ENCODE peak calls at places on chromosomes 5 and 9, in eight cellular contexts. S, P, I, W, C, U, K and X are unnamed samples.

GRCh38 chr5:116922532-116922931 is 347.9 kb upstream of the SEMA6A start:
- DNase-seq in S (no peak), U (no peak), I (no peak), C (no peak), K (no peak), P (no peak), W (no peak), X (no peak)

GRCh38 chr9:34623386-34624235 is 3.3 kb upstream of the DCTN3 start:
- DNase-seq in U (no peak), W (no peak), K (no peak), C (no peak), S (no peak), I (no peak), P (peak), X (no peak)

GRCh38 chr5:172078027-172078426 is 71.6 kb upstream of the FBXW11 start:
- DNase-seq in U (no peak), C (no peak), K (no peak), W (no peak), P (peak), I (no peak), S (peak), X (no peak)

GRCh38 chr5:96377167-96377566 is 55.9 kb downstream of the PCSK1 start:
- DNase-seq in U (peak), P (no peak), W (no peak), I (no peak), K (no peak), C (no peak), S (no peak), X (no peak)

GRCh38 chr5:72244862-72245371 is 75.1 kb downstream of the MRPS27 start:
- DNase-seq in P (no peak), W (peak), I (peak), S (no peak), U (peak), K (peak), C (no peak), X (peak)

GRCh38 chr9:103203172-103203571 is 208.0 kb downstream of the CYLC2 start:
- DNase-seq in U (no peak), W (no peak), I (no peak), P (no peak), K (no peak), C (no peak), S (no peak), X (no peak)

GRCh38 chr9:133334161-133334560 is 1.8 kb downstream of the SURF6 start:
- DNase-seq in P (peak), U (no peak), I (no peak), S (peak), K (peak), W (no peak), C (no peak), X (no peak)

GRCh38 chr5:86968311-86968753 is 299.4 kb upstream of the RASA1 start:
- DNase-seq in U (peak), I (peak), K (peak), S (no peak), W (peak), P (no peak), C (peak), X (peak)

GRCh38 chr5:98643544-98643943 is 129.9 kb upstream of the RGMB start:
- DNase-seq in W (no peak), K (no peak), C (no peak), S (no peak), U (no peak), P (no peak), I (no peak), X (no peak)

GRCh38 chr5:167065784-167066183 is 1225.7 kb upstream of the WWC1 start:
- DNase-seq in P (no peak), S (no peak), U (no peak), I (no peak), K (no peak), W (no peak), C (no peak), X (no peak)

GRCh38 chr9:126893079-126893478 is 21.5 kb upstream of the RALGPS1 start:
- DNase-seq in C (no peak), P (no peak), S (no peak), K (peak), W (no peak), U (no peak), I (no peak), X (no peak)

GRCh38 chr5:124867064-124867707 is 120.7 kb upstream of the ZNF608 start:
- DNase-seq in W (peak), S (no peak), I (no peak), P (no peak), U (peak), C (no peak), K (no peak), X (peak)

GRCh38 chr5:40791715-40792139 is 6.4 kb downstream of the PRKAA1 start:
- DNase-seq in S (no peak), I (peak), K (peak), U (peak), C (no peak), W (peak), P (no peak), X (peak)

GRCh38 chr9:133589454-133590227 is 19.5 kb downstream of the FAM163B start:
- DNase-seq in C (no peak), S (no peak), P (no peak), W (no peak), I (peak), U (no peak), K (no peak), X (no peak)

GRCh38 chr5:82257729-82258128 is 20.4 kb downstream of the RPS23 start:
- DNase-seq in I (no peak), C (no peak), U (no peak), P (no peak), W (no peak), K (no peak), S (no peak), X (no peak)

GRCh38 chr5:9533096-9533495 is 12.8 kb downstream of the SEMA5A start:
- DNase-seq in K (no peak), C (no peak), P (no peak), U (peak), S (no peak), W (no peak), I (no peak), X (peak)

GRCh38 chr5:51860532-51861018 is 477.3 kb downstream of the ISL1 start:
- DNase-seq in U (no peak), P (no peak), W (no peak), K (peak), C (no peak), I (no peak), S (no peak), X (no peak)

GRCh38 chr5:173848986-173849596 is 39.1 kb upstream of the CPEB4 start:
- DNase-seq in P (no peak), U (no peak), C (no peak), K (peak), I (no peak), W (no peak), S (no peak), X (no peak)

GRCh38 chr9:127980706-127981558 is at the start of gene EEIG1:
- DNase-seq in W (peak), P (peak), C (no peak), I (peak), S (peak), K (peak), U (peak), X (peak)

GRCh38 chr5:31114817-31115216 is 78.7 kb upstream of the CDH6 start:
- DNase-seq in C (no peak), I (no peak), K (no peak), S (no peak), U (no peak), P (no peak), W (no peak), X (no peak)

GRCh38 chr5:177498013-177498847 is 826 bp upstream of the PDLIM7 start:
- DNase-seq in K (peak), I (no peak), S (peak), W (no peak), P (peak), C (no peak), U (no peak), X (peak)

GRCh38 chr5:1176473-1177391 is 24.7 kb upstream of the SLC6A19 start:
- DNase-seq in I (no peak), K (peak), U (no peak), P (no peak), C (no peak), W (no peak), S (no peak), X (no peak)

GRCh38 chr5:76978869-76979268 is 26.0 kb downstream of the CRHBP start:
- DNase-seq in C (no peak), S (no peak), W (no peak), P (no peak), I (no peak), U (no peak), K (no peak), X (no peak)

GRCh38 chr9:93184439-93185221 is 691 bp downstream of the WNK2 start:
- DNase-seq in P (no peak), K (peak), S (no peak), U (no peak), I (no peak), W (no peak), C (no peak), X (no peak)

GRCh38 chr5:172487671-172488070 is 33.3 kb upstream of the SH3PXD2B start:
- DNase-seq in S (no peak), W (peak), P (no peak), U (no peak), C (no peak), K (no peak), I (no peak), X (no peak)

GRCh38 chr9:92763721-92764380 is 782 bp downstream of the BICD2 start:
- DNase-seq in P (peak), S (no peak), U (no peak), C (no peak), K (no peak), W (no peak), I (no peak), X (no peak)

GRCh38 chr9:13351768-13352386 is 72.4 kb upstream of the MPDZ start:
- DNase-seq in P (no peak), S (no peak), U (peak), W (peak), C (no peak), K (peak), I (peak), X (peak)

GRCh38 chr5:14066326-14066725 is 76.8 kb upstream of the TRIO start:
- DNase-seq in P (no peak), W (no peak), U (no peak), C (no peak), I (no peak), K (no peak), S (no peak), X (no peak)

GRCh38 chr9:136585531-136586120 is 39.8 kb upstream of the NOTCH1 start:
- DNase-seq in P (no peak), K (no peak), W (no peak), I (no peak), C (no peak), U (no peak), S (no peak), X (no peak)

GRCh38 chr9:136587944-136588662 is 42.3 kb upstream of the NOTCH1 start:
- DNase-seq in K (no peak), S (no peak), P (no peak), I (no peak), U (no peak), C (no peak), W (peak), X (no peak)

GRCh38 chr9:136588663-136589464 is 43.0 kb upstream of the NOTCH1 start:
- DNase-seq in C (no peak), P (no peak), S (no peak), I (no peak), W (no peak), K (no peak), U (no peak), X (no peak)

GRCh38 chr9:136586391-136586790 is 40.5 kb upstream of the NOTCH1 start:
- DNase-seq in U (no peak), K (no peak), P (no peak), W (no peak), I (no peak), S (no peak), C (no peak), X (no peak)

GRCh38 chr9:136587145-136587943 is 41.5 kb upstream of the NOTCH1 start:
- DNase-seq in W (peak), P (peak), U (peak), I (no peak), K (no peak), C (no peak), S (peak), X (peak)
- H3K4me3 ChIP-seq in W (no peak), P (no peak), U (no peak), I (no peak), K (no peak), C (no peak), S (no peak), X (no peak)

GRCh38 chr9:2817987-2818386 is 25.9 kb downstream of the PUM3 start:
- DNase-seq in C (no peak), I (no peak), U (peak), W (peak), K (no peak), P (no peak), S (no peak), X (peak)
- H3K4me3 ChIP-seq in C (no peak), I (no peak), U (no peak), W (no peak), K (no peak), P (no peak), S (no peak), X (no peak)

GRCh38 chr5:38381361-38381760 is 123.0 kb downstream of the EGFLAM start:
- DNase-seq in C (no peak), S (no peak), U (no peak), I (no peak), W (no peak), K (no peak), P (no peak), X (no peak)
- H3K4me3 ChIP-seq in C (no peak), S (no peak), U (no peak), I (no peak), W (no peak), K (no peak), P (no peak), X (no peak)

DNA sequence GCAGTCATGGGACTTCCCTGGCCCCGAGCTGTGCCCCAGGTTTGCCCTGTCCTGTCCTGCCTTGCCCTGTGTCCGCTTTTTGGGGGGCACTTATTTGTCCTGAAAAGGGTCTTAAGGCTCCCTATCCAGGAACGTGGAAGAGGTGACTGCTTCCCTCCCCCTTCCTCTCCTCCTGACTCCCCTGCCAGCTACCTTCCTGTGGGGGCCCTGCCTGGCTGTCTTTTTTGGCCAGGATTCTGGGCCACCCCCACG is 6.5 kb upstream of the KLF9 start:
- DNase-seq in S (no peak), P (no peak), U (no peak), K (no peak), W (no peak), I (no peak), C (no peak), X (no peak)
- H3K4me3 ChIP-seq in S (peak), P (peak), U (peak), K (peak), W (peak), I (peak), C (peak), X (peak)

GRCh38 chr5:137957948-137958347 is 68.7 kb downstream of the PKD2L2 start:
- DNase-seq in W (peak), K (no peak), C (no peak), I (no peak), P (no peak), S (no peak), U (no peak), X (peak)

GRCh38 chr5:137960141-137960540 is 70.9 kb downstream of the PKD2L2 start:
- DNase-seq in W (peak), U (peak), C (no peak), S (no peak), P (no peak), I (no peak), K (no peak), X (no peak)

GRCh38 chr5:137959488-137959887 is 70.2 kb downstream of the PKD2L2 start:
- DNase-seq in P (no peak), C (no peak), S (no peak), I (no peak), W (no peak), K (no peak), U (no peak), X (no peak)

GRCh38 chr5:137954131-137954879 is 65.0 kb downstream of the PKD2L2 start:
- DNase-seq in U (peak), W (peak), K (peak), I (peak), C (no peak), S (no peak), P (peak), X (peak)
- H3K4me3 ChIP-seq in U (no peak), W (no peak), K (no peak), I (peak), C (no peak), S (no peak), P (peak), X (peak)

DNA sequence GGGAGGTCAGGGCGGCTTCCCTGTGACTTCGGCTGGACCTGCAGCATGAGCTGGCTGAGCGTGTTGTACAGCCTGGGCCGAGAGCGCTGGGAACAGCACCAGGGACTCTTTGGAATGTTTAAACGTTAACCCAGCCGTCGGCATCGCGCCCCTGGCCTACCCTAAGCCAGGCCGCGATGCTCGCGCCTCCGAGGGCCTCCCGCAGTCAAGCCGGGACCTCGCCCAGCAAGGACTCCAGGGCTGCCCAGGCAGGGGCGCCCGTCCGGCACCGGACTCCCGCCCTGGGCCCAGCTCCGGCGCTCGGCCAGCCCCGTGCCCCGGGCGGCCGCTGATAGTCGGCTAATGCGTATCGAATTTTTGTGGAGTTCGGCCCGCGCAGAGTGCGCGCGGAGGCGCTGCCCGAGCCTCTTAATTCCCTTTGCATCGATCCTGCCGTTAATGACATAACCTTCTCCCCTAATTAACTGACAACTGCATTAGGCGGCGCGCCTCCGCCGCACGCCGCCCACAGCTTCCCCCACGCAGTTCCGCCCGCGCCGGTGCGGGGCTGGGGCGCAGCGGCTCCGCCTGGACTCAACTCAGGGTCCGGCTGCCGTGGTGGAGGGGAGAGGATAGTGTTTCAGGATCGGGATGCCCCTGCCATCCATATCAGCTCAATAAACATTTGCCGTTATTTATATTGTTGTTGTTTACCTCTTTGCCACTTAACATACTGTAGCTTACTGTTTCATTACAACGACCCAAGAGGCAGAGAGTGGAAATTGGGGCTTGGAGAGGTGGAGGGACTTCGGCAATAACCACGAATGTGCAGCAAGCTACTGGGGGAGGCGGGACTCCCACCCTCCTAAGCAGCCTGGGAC is 28.8 kb upstream of the CDC23 start:
- DNase-seq in C (no peak), I (no peak), S (peak), P (peak), W (peak), U (peak), K (no peak), X (no peak)
- H3K4me3 ChIP-seq in C (peak), I (peak), S (peak), P (peak), W (peak), U (peak), K (peak), X (peak)

DNA sequence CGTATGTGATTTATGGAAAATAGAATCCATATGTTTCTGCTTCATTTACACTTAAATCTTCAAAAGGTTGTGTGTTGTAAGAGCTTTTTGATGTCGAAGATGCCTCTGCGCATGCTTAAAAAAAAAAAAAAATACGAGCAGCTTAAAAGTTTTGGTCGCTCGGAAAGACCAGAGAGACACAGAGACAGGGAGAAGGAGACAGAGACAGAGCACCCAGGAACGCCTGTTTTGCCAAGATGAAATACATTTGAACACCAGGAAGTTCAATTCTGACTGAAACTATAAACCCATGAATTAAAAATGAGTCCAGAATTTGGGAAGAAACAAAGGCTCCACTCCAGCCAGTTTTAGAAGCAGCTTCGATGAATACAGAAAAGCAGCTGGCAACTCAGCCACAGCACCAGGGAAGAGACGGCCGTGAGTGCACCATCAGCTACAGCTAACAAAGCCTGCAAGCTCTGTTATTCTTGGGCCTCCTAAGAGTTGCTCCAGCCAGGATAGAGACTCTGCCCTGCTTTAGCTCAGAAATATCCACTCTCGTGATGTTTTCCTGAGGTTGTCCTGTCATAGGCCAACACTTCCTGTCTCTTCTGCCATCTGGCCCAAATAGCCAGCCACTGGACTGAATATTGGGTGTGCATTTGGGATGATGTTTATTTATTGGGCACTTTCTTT is 2.5 kb upstream of the ZNF474 start:
- DNase-seq in W (peak), I (no peak), S (no peak), U (peak), K (no peak), C (no peak), P (peak), X (peak)
- H3K4me3 ChIP-seq in W (no peak), I (no peak), S (no peak), U (peak), K (no peak), C (no peak), P (no peak), X (no peak)